ENCODE peak calls at places on chromosomes 11 and 22, in four cellular contexts. One of them, this sample, is unnamed.

GRCh38 chr11:86395061-86395551 is 20.4 kb downstream of the CCDC81 start:
- DNase-seq in HCEC 1CT: peak
- DNase-seq in cardiac muscle cell: no peak
- DNase-seq in A172: no peak
- DNase-seq in this sample: no peak

GRCh38 chr11:114964676-114965214 is 286.4 kb downstream of the NXPE2 start:
- DNase-seq in HCEC 1CT: no peak
- DNase-seq in cardiac muscle cell: no peak
- DNase-seq in A172: no peak
- DNase-seq in this sample: no peak

GRCh38 chr11:130029137-130029536 is 26.5 kb upstream of the PRDM10 start:
- DNase-seq in HCEC 1CT: peak
- DNase-seq in cardiac muscle cell: peak
- DNase-seq in A172: no peak
- DNase-seq in this sample: no peak

GRCh38 chr22:30221121-30221992 is 25.2 kb downstream of the LIF start:
- DNase-seq in HCEC 1CT: no peak
- DNase-seq in cardiac muscle cell: no peak
- DNase-seq in A172: no peak
- DNase-seq in this sample: no peak

GRCh38 chr11:1306186-1307162 is 3.0 kb downstream of the TOLLIP start:
- DNase-seq in HCEC 1CT: no peak
- DNase-seq in cardiac muscle cell: no peak
- DNase-seq in A172: no peak
- DNase-seq in this sample: no peak

GRCh38 chr11:116840224-116840745 is 2.9 kb upstream of the APOA1 start:
- DNase-seq in HCEC 1CT: no peak
- DNase-seq in cardiac muscle cell: peak
- DNase-seq in A172: no peak
- DNase-seq in this sample: no peak

GRCh38 chr11:35663408-35663702 is 780 bp downstream of the TRIM44 start:
- DNase-seq in HCEC 1CT: no peak
- DNase-seq in cardiac muscle cell: no peak
- DNase-seq in A172: no peak
- DNase-seq in this sample: no peak

GRCh38 chr11:17611049-17611448 is 64.0 kb downstream of the OTOG start:
- DNase-seq in HCEC 1CT: no peak
- DNase-seq in cardiac muscle cell: no peak
- DNase-seq in A172: no peak
- DNase-seq in this sample: no peak

GRCh38 chr11:34565417-34566208 is 52.0 kb upstream of the ELF5 start:
- DNase-seq in HCEC 1CT: no peak
- DNase-seq in cardiac muscle cell: no peak
- DNase-seq in A172: no peak
- DNase-seq in this sample: no peak

GRCh38 chr11:87039371-87039770 is 1.6 kb downstream of the TMEM135 start:
- DNase-seq in HCEC 1CT: no peak
- DNase-seq in cardiac muscle cell: peak
- DNase-seq in A172: no peak
- DNase-seq in this sample: no peak

GRCh38 chr22:41286639-41287091 is 678 bp upstream of the RANGAP1 start:
- DNase-seq in HCEC 1CT: peak
- DNase-seq in cardiac muscle cell: peak
- DNase-seq in A172: no peak
- DNase-seq in this sample: no peak

GRCh38 chr22:41264408-41264941 is 21.5 kb downstream of the RANGAP1 start:
- DNase-seq in HCEC 1CT: no peak
- DNase-seq in cardiac muscle cell: no peak
- DNase-seq in A172: no peak
- DNase-seq in this sample: no peak

GRCh38 chr22:21022955-21023614 is 8.1 kb downstream of the P2RX6 start:
- DNase-seq in HCEC 1CT: no peak
- DNase-seq in cardiac muscle cell: no peak
- DNase-seq in A172: no peak
- DNase-seq in this sample: no peak

This sample was measured in HTR-8/SVneo.